ENCODE peak calls at places on chromosomes 2 and 18, in five cellular contexts. One of them, this sample, is unnamed.

GRCh38 chr18:46098616-46098933 is 479 bp upstream of the ATP5F1A start:
- DNase-seq in right lobe of liver: no peak
- DNase-seq in heart right ventricle: no peak
- DNase-seq in fibroblast of lung: no peak
- DNase-seq in A549: no peak
- DNase-seq in this sample: no peak

GRCh38 chr18:9919564-9920232 is 5.9 kb downstream of the VAPA start:
- DNase-seq in right lobe of liver: no peak
- DNase-seq in heart right ventricle: no peak
- DNase-seq in fibroblast of lung: no peak
- DNase-seq in A549: no peak
- DNase-seq in this sample: no peak

GRCh38 chr2:237351046-237351445 is 62.9 kb downstream of the COL6A3 start:
- DNase-seq in right lobe of liver: no peak
- DNase-seq in heart right ventricle: no peak
- DNase-seq in fibroblast of lung: no peak
- DNase-seq in A549: no peak
- DNase-seq in this sample: no peak

GRCh38 chr18:41126541-41127235 is 828.3 kb upstream of the PIK3C3 start:
- DNase-seq in right lobe of liver: no peak
- DNase-seq in heart right ventricle: no peak
- DNase-seq in fibroblast of lung: peak; percentile 56
- DNase-seq in A549: no peak
- DNase-seq in this sample: no peak

GRCh38 chr2:172606285-172606684 is 50.4 kb downstream of the PDK1 start:
- DNase-seq in right lobe of liver: no peak
- DNase-seq in heart right ventricle: no peak
- DNase-seq in fibroblast of lung: no peak
- DNase-seq in A549: no peak
- DNase-seq in this sample: no peak

GRCh38 chr18:3223356-3223755 is 3.6 kb upstream of the MYOM1 start:
- DNase-seq in right lobe of liver: no peak
- DNase-seq in heart right ventricle: no peak
- DNase-seq in fibroblast of lung: no peak
- DNase-seq in A549: no peak
- DNase-seq in this sample: no peak

GRCh38 chr2:146481629-146482028 is 1363.2 kb upstream of the ACVR2A start:
- DNase-seq in right lobe of liver: no peak
- DNase-seq in heart right ventricle: no peak
- DNase-seq in fibroblast of lung: peak; percentile 35
- DNase-seq in A549: no peak
- DNase-seq in this sample: no peak

GRCh38 chr2:170587937-170588336 is 127.2 kb upstream of the SP5 start:
- DNase-seq in right lobe of liver: no peak
- DNase-seq in heart right ventricle: no peak
- DNase-seq in fibroblast of lung: peak; percentile 9
- DNase-seq in A549: no peak
- DNase-seq in this sample: no peak

GRCh38 chr2:38074047-38074774 is 1.7 kb downstream of the CYP1B1 start:
- DNase-seq in right lobe of liver: no peak
- DNase-seq in heart right ventricle: no peak
- DNase-seq in fibroblast of lung: no peak
- DNase-seq in A549: no peak
- DNase-seq in this sample: no peak

GRCh38 chr2:172107690-172108586 is 5.2 kb upstream of the DLX2 start:
- DNase-seq in right lobe of liver: no peak
- DNase-seq in heart right ventricle: no peak
- DNase-seq in fibroblast of lung: no peak
- DNase-seq in A549: no peak
- DNase-seq in this sample: no peak

GRCh38 chr2:201118957-201119848 is 3.2 kb downstream of the CFLAR start:
- DNase-seq in right lobe of liver: no peak
- DNase-seq in heart right ventricle: no peak
- DNase-seq in fibroblast of lung: peak; percentile 52
- DNase-seq in A549: no peak
- DNase-seq in this sample: no peak

GRCh38 chr2:201120500-201120899 is 4.5 kb downstream of the CFLAR start:
- DNase-seq in right lobe of liver: no peak
- DNase-seq in heart right ventricle: no peak
- DNase-seq in fibroblast of lung: no peak
- DNase-seq in A549: no peak
- DNase-seq in this sample: no peak

GRCh38 chr2:201116115-201116958 is at the start of gene CFLAR:
- DNase-seq in right lobe of liver: peak; percentile 91
- DNase-seq in heart right ventricle: peak; percentile 77
- DNase-seq in fibroblast of lung: peak; percentile 77
- DNase-seq in A549: peak; percentile 51
- DNase-seq in this sample: peak; percentile 62

GRCh38 chr2:201116959-201117734 is 1.2 kb downstream of the CFLAR start:
- DNase-seq in right lobe of liver: peak; percentile 80
- DNase-seq in heart right ventricle: no peak
- DNase-seq in fibroblast of lung: peak; percentile 93
- DNase-seq in A549: peak; percentile 49
- DNase-seq in this sample: no peak

GRCh38 chr2:201118121-201118956 is 2.4 kb downstream of the CFLAR start:
- DNase-seq in right lobe of liver: peak; percentile 89
- DNase-seq in heart right ventricle: peak; percentile 86
- DNase-seq in fibroblast of lung: peak; percentile 77
- DNase-seq in A549: peak; percentile 66
- DNase-seq in this sample: peak; percentile 91
- H3K4me1 ChIP-seq in right lobe of liver: no peaks in the 10 kb centered on the region
- H3K4me1 ChIP-seq in heart right ventricle: peaks cover 59% of the 10 kb centered on the region
- H3K4me1 ChIP-seq in fibroblast of lung: peaks cover 2% of the 10 kb centered on the region
- H3K4me1 ChIP-seq in A549: peaks cover 56% of the 10 kb centered on the region
- H3K4me1 ChIP-seq in this sample: peaks cover 12% of the 10 kb centered on the region

GRCh38 chr2:186307871-186308270 is 178.2 kb upstream of the ZC3H15 start:
- DNase-seq in right lobe of liver: no peak
- DNase-seq in heart right ventricle: no peak
- DNase-seq in fibroblast of lung: no peak
- DNase-seq in A549: no peak
- DNase-seq in this sample: no peak
- TF ChIP-seq CTCF in right lobe of liver: no peak
- TF ChIP-seq CTCF in heart right ventricle: no peak
- TF ChIP-seq CTCF in fibroblast of lung: no peak
- TF ChIP-seq CTCF in A549: no peak
- TF ChIP-seq CTCF in this sample: no peak

GRCh38 chr2:96207073-96207777 is 1.4 kb downstream of the STARD7 start:
- DNase-seq in right lobe of liver: no peak
- DNase-seq in heart right ventricle: no peak
- DNase-seq in fibroblast of lung: no peak
- DNase-seq in A549: no peak
- DNase-seq in this sample: no peak

GRCh38 chr2:96207778-96208143 is 866 bp downstream of the STARD7 start:
- DNase-seq in right lobe of liver: no peak
- DNase-seq in heart right ventricle: no peak
- DNase-seq in fibroblast of lung: no peak
- DNase-seq in A549: no peak
- DNase-seq in this sample: no peak

GRCh38 chr2:96205238-96205637 is 3.4 kb downstream of the STARD7 start:
- DNase-seq in right lobe of liver: no peak
- DNase-seq in heart right ventricle: no peak
- DNase-seq in fibroblast of lung: peak; percentile 23
- DNase-seq in A549: no peak
- DNase-seq in this sample: no peak

GRCh38 chr2:96204836-96205235 is 3.8 kb downstream of the STARD7 start:
- DNase-seq in right lobe of liver: no peak
- DNase-seq in heart right ventricle: no peak
- DNase-seq in fibroblast of lung: no peak
- DNase-seq in A549: no peak
- DNase-seq in this sample: no peak

DNA sequence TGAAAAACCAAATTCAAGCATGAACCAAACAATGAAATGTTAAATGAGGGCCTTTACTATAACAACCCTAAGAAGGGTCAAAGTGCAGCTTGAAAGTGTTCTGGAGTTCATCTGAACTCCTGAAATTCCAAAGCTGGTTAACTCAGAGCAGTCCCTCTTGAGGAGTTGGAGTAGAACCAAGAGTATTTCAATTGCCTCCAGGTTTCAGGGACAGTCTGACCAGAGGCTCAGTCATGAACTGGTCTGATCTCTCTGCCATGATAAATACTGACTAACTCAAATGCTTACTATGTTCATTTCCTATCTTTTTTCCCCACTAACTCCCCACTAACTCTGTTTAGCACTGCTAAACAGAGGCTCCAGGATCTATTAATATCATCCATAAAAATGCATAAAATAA is 2.7 kb downstream of the STARD7 start:
- DNase-seq in right lobe of liver: no peak
- DNase-seq in heart right ventricle: no peak
- DNase-seq in fibroblast of lung: peak; percentile 23
- DNase-seq in A549: no peak
- DNase-seq in this sample: no peak
- H3K4me1 ChIP-seq in right lobe of liver: no peaks in the 10 kb centered on the region
- H3K4me1 ChIP-seq in heart right ventricle: peaks cover 79% of the 10 kb centered on the region
- H3K4me1 ChIP-seq in fibroblast of lung: peaks cover 15% of the 10 kb centered on the region
- H3K4me1 ChIP-seq in A549: peaks cover 61% of the 10 kb centered on the region
- H3K4me1 ChIP-seq in this sample: peaks cover 31% of the 10 kb centered on the region

GRCh38 chr18:75041586-75041985 is 167.4 kb downstream of the PTGR3 start:
- DNase-seq in right lobe of liver: no peak
- DNase-seq in heart right ventricle: no peak
- DNase-seq in fibroblast of lung: peak; percentile 54
- DNase-seq in A549: peak; percentile 15
- DNase-seq in this sample: no peak
- TF ChIP-seq CTCF in right lobe of liver: peak; percentile 40
- TF ChIP-seq CTCF in heart right ventricle: peak; percentile 39
- TF ChIP-seq CTCF in fibroblast of lung: peak; percentile 28
- TF ChIP-seq CTCF in A549: peak; percentile 36
- TF ChIP-seq CTCF in this sample: peak; percentile 52

This sample was measured in RWPE2.